ENCODE peak calls at places on chromosomes 16 and 17, in ten cellular contexts. R is OCI-LY7; H is cerebellum; D is lower leg skin; L is stimulated activated naive B cell treated with anti-CD40 and anti-IgM and Interleukin-4, amounts not matched to agents 10 μg/mL and 1 μg/mL and 100 μg/mL, for 72 hours; J is activated naive CD4-positive, alpha-beta T cell treated with anti-CD3 and anti-CD28 coated beads for 36 hours; F is endothelial cell; Y is stimulated activated CD4-positive, alpha-beta T cell treated with anti-CD3 and anti-CD28 coated beads, Interleukin-4, amount 100 ng/mL, for 48 hours; K is GM12865; G is NCI-H2171 treated with DMSO at 0.1 percent for 48 hours. E is an unnamed sample.
A peak's percentile ranks its signal among the peaks of the same experiment; 100 is the strongest.

GRCh38 chr16:85202051-85202601 is 89.9 kb upstream of the CIBAR2 start:
- DNase-seq in Y (no peak), F (no peak), J (no peak), D (no peak), H (no peak), R (no peak), L (no peak), G (no peak), K (no peak), E (no peak)

GRCh38 chr17:83199500-83200201 is 120.2 kb downstream of the METRNL start:
- DNase-seq in F (no peak), R (peak; percentile 84), K (no peak), G (no peak), H (no peak), Y (peak; percentile 71), J (peak; percentile 70), L (peak; percentile 72), D (peak; percentile 89), E (no peak)

GRCh38 chr17:8162997-8163977 is 539 bp upstream of the VAMP2 start:
- DNase-seq in K (no peak), R (no peak), H (peak; percentile 33), D (peak; percentile 90), F (no peak), J (peak; percentile 41), L (no peak), G (no peak), Y (no peak), E (no peak)

GRCh38 chr17:47199627-47200324 is 9.4 kb upstream of the MYL4 start:
- DNase-seq in K (peak; percentile 61), J (no peak), Y (no peak), R (peak; percentile 83), F (no peak), L (no peak), D (no peak), H (no peak), G (no peak), E (no peak)

GRCh38 chr17:4230142-4230541 is 33.6 kb downstream of the ANKFY1 start:
- DNase-seq in D (peak; percentile 71), H (peak; percentile 19), K (no peak), G (peak; percentile 36), F (no peak), J (no peak), Y (no peak), L (no peak), R (no peak), E (peak; percentile 46)

GRCh38 chr16:4918790-4919210 is 18.1 kb downstream of the PPL start:
- DNase-seq in J (no peak), L (no peak), K (no peak), F (no peak), D (no peak), Y (no peak), H (no peak), G (no peak), R (no peak), E (no peak)

GRCh38 chr17:39737761-39738567 is at the start of gene GRB7:
- DNase-seq in F (no peak), H (peak; percentile 94), J (peak; percentile 32), R (no peak), L (no peak), G (peak; percentile 87), D (no peak), K (no peak), Y (no peak), E (no peak)

GRCh38 chr17:50906443-50906842 is 40.3 kb upstream of the TOB1 start:
- DNase-seq in K (no peak), F (no peak), D (no peak), L (no peak), J (no peak), R (no peak), Y (no peak), G (peak; percentile 6), H (no peak), E (no peak)

GRCh38 chr16:56814537-56815432 is 50.2 kb upstream of the SLC12A3 start:
- DNase-seq in H (no peak), Y (no peak), L (no peak), K (no peak), D (no peak), R (no peak), F (no peak), G (no peak), J (no peak), E (no peak)

GRCh38 chr16:11094075-11094593 is 149.8 kb downstream of the CLEC16A start:
- DNase-seq in L (peak; percentile 85), F (no peak), H (no peak), Y (peak; percentile 69), D (no peak), J (peak; percentile 88), G (peak; percentile 23), R (peak; percentile 69), K (peak; percentile 82), E (no peak)

GRCh38 chr16:84957192-84957591 is 54.1 kb downstream of the ZDHHC7 start:
- DNase-seq in D (no peak), R (no peak), H (no peak), G (no peak), K (no peak), J (no peak), Y (no peak), F (no peak), L (no peak), E (no peak)

GRCh38 chr17:80820331-80820730 is 171.3 kb upstream of the CHMP6 start:
- DNase-seq in D (no peak), G (no peak), F (no peak), Y (no peak), L (no peak), H (no peak), K (no peak), R (no peak), J (no peak), E (no peak)

GRCh38 chr17:17783121-17783824 is 53.5 kb downstream of the SREBF1 start:
- DNase-seq in J (peak; percentile 71), F (peak; percentile 49), D (no peak), R (peak; percentile 93), H (peak; percentile 78), L (peak; percentile 46), G (peak; percentile 96), Y (peak; percentile 43), K (peak; percentile 77), E (no peak)

E was measured in T1000.